ENCODE peak calls at places on chromosome 21, in ten cellular contexts. Y is colonic mucosa, X is Caco-2, K is IMR-90, N is tibial artery, O is A549, S is uterus, W is BJ, V is left lung, I is hepatocyte. B is an unnamed sample.
A peak's percentile ranks its signal among the peaks of the same experiment; 100 is the strongest.

GRCh38 chr21:45080639-45081414 is 6.4 kb downstream of the ADARB1 start:
- DNase-seq in I (peak; percentile 53), Y (no peak), N (no peak), S (peak; percentile 62), V (no peak), W (no peak), X (no peak), K (peak; percentile 66), O (no peak), B (no peak)

GRCh38 chr21:38089763-38090046 is 167.1 kb upstream of the KCNJ15 start:
- DNase-seq in S (no peak), N (no peak), X (no peak), K (no peak), O (no peak), Y (no peak), V (no peak), I (no peak), W (no peak), B (no peak)

GRCh38 chr21:44927587-44928461 is 7.1 kb upstream of the ITGB2 start:
- DNase-seq in S (no peak), X (no peak), Y (peak; percentile 42), W (no peak), N (no peak), V (peak; percentile 92), I (peak; percentile 45), K (peak; percentile 56), O (peak; percentile 71), B (no peak)

GRCh38 chr21:43369124-43369523 is 57.8 kb downstream of the SIK1 start:
- DNase-seq in Y (no peak), V (peak; percentile 59), X (no peak), I (peak; percentile 52), N (no peak), O (peak; percentile 42), W (no peak), K (peak; percentile 46), S (no peak), B (no peak)

GRCh38 chr21:44331209-44331608 is 8.0 kb downstream of the CFAP410 start:
- DNase-seq in O (no peak), N (no peak), Y (no peak), W (no peak), X (no peak), V (peak; percentile 67), K (no peak), S (no peak), I (no peak), B (no peak)

GRCh38 chr21:46423546-46424061 is 35.1 kb upstream of the DIP2A start:
- DNase-seq in W (no peak), K (no peak), O (no peak), X (no peak), N (no peak), Y (no peak), I (no peak), V (no peak), S (no peak), B (no peak)

GRCh38 chr21:23936224-23936623 is 1671.1 kb downstream of the MRPL39 start:
- DNase-seq in I (peak; percentile 5), N (no peak), X (no peak), W (no peak), V (no peak), K (peak; percentile 48), Y (no peak), S (no peak), O (no peak), B (no peak)

GRCh38 chr21:44533121-44533890 is 6.7 kb downstream of the KRTAP10-1 start:
- DNase-seq in X (peak; percentile 28), I (no peak), W (no peak), O (no peak), K (no peak), Y (no peak), N (peak; percentile 17), V (peak; percentile 74), S (peak; percentile 11), B (peak; percentile 18)

GRCh38 chr21:45593162-45594022 is 50.1 kb upstream of the PCBP3 start:
- DNase-seq in S (no peak), N (no peak), K (no peak), Y (no peak), V (no peak), O (no peak), I (no peak), X (no peak), W (no peak), B (no peak)

GRCh38 chr21:26489781-26490180 is 83.3 kb downstream of the CYYR1 start:
- DNase-seq in Y (no peak), O (no peak), N (no peak), S (no peak), V (no peak), X (no peak), I (no peak), K (no peak), W (no peak), B (no peak)

GRCh38 chr21:46393451-46393940 is 65.2 kb upstream of the DIP2A start:
- DNase-seq in X (no peak), V (peak; percentile 72), O (no peak), K (no peak), N (no peak), I (peak; percentile 22), Y (no peak), S (peak; percentile 54), W (no peak), B (no peak)

DNA sequence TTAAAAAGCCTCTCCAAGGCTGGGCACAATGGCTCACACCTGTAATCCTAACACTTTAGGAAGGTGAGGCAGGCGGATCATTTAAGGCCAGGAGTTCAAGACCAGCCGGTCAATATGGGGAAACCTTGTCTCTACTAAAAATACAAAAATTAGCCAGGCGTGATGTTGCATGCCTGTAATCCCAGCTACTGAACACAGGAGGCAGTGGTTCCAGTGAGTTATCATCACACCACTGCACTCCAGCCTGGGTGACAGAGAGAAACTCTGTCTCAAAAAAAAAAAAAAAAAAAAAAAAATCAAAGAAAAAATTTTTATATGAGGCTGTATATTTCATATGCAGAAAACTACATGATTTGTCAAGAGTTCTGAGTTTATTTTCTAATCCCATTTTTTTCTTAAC is 1107.1 kb upstream of the TMPRSS15 start:
- DNase-seq in K (no peak), V (no peak), I (no peak), S (no peak), Y (no peak), W (no peak), X (no peak), N (no peak), O (no peak), B (no peak)
- TF ChIP-seq CTCF in K (no peak), V (no peak), I (no peak), S (no peak), Y (no peak), W (no peak), X (no peak), N (no peak), O (no peak), B (no peak)

DNA sequence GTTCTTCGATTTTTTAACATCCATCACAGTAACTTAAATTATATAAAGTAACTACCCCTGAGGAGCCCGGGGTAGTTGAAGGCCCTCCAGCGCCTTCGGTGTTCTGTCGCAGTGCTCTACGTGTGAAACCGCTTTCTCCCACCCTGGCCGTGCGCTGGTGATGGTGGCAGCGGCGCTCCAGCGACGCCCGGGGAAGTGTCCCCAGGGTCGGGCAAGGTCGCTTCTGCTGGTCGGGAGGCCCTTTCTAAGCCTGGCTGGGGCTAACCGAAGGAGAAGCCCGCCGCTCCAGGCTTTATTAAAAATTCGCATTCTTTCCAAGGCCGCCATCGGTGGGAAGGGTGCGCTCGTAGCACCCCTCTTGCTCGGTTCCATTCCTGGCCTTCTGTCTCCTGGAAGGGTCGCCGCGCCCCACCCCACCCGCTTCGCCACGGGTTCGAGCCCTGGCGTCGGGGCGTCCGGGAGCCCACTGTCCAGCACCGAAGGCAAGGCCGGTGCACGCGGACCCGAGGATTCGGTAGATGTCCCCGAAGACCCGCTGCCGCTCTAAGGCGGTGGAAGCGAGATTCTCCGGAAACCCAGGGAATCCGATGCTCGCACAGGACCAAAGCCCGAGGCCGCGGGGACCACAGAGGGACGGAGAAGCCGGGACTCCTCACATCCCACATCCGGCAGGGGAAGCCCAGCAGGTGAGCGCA is 807 bp upstream of the RIPPLY3 start:
- DNase-seq in O (no peak), W (no peak), V (no peak), N (no peak), K (no peak), S (no peak), Y (no peak), I (no peak), X (no peak), B (no peak)
- H3K4me3 ChIP-seq in O (no peak overlapping the region), W (peak overlapping the region; percentile 43), V (peak overlapping the region; percentile 41), N (no peak overlapping the region), K (peak overlapping the region; percentile 31), S (no peak overlapping the region), Y (peak overlapping the region; percentile 45), I (peak overlapping the region; percentile 49), X (no peak overlapping the region), B (peak overlapping the region; percentile 29)

GRCh38 chr21:21163904-21164303 is 165.7 kb downstream of the NCAM2 start:
- DNase-seq in N (peak; percentile 30), W (no peak), O (peak; percentile 0), K (peak; percentile 82), V (no peak), X (peak; percentile 38), I (peak; percentile 81), S (no peak), Y (peak; percentile 24), B (no peak)
- TF ChIP-seq CTCF in N (peak; percentile 45), W (peak; percentile 62), O (no peak), K (peak; percentile 69), V (peak; percentile 27), X (peak; percentile 56), I (peak; percentile 68), S (peak; percentile 33), Y (peak; percentile 58), B (peak; percentile 69)

GRCh38 chr21:15768853-15769252 is 39.1 kb downstream of the USP25 start:
- DNase-seq in W (no peak), K (no peak), I (no peak), V (no peak), S (no peak), N (no peak), O (no peak), Y (no peak), X (no peak), B (no peak)

GRCh38 chr21:15764878-15765277 is 35.1 kb downstream of the USP25 start:
- DNase-seq in W (no peak), X (no peak), S (no peak), K (no peak), N (no peak), V (no peak), O (no peak), I (no peak), Y (no peak), B (no peak)

GRCh38 chr21:15771311-15771710 is 41.5 kb downstream of the USP25 start:
- DNase-seq in W (no peak), K (no peak), Y (no peak), N (no peak), V (peak; percentile 10), I (no peak), X (no peak), O (no peak), S (no peak), B (no peak)

GRCh38 chr21:15766952-15767603 is 37.3 kb downstream of the USP25 start:
- DNase-seq in I (no peak), Y (no peak), V (no peak), W (no peak), K (no peak), N (no peak), O (no peak), S (no peak), X (no peak), B (no peak)

DNA sequence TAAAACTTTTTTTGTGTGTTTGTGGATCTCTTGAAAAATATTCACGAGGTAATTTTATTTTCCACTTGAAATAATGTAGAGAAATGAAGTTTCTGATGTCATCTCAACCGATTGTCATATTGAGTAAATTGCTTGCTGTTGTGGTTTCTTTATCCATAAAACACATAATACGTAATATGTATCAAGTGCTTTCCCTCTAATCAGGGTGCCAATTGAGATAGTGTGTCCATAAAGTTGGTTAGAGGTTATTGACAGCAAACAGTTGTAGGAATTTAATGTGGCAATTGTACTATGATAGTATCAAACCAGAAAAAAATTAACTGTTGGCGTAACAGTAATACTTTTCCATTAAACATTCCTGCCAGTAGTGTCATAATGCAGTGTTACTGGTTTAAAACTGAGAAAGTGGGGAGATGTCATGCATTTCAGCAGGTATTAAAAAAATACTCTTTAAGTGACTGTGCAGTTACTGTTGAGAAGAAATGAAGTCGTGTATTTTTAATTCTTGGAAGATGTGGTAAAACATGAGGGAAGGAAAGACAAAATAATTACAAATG is 38.3 kb downstream of the USP25 start:
- DNase-seq in O (no peak), I (no peak), V (no peak), K (no peak), N (no peak), X (no peak), W (no peak), Y (no peak), S (no peak), B (no peak)
- H3K4me3 ChIP-seq in O (no peak overlapping the region), I (no peak overlapping the region), V (no peak overlapping the region), K (no peak overlapping the region), N (no peak overlapping the region), X (no peak overlapping the region), W (no peak overlapping the region), Y (no peak overlapping the region), S (no peak overlapping the region), B (no peak overlapping the region)